ENCODE peak calls at places on chromosomes 11 and 22, in six cellular contexts. P, K, A, J, Z and B are unnamed samples.

GRCh38 chr11:19244621-19245020 is 3.9 kb upstream of the E2F8 start:
- DNase-seq in P (no peak), K (no peak), A (no peak), J (no peak), Z (no peak), B (no peak)

GRCh38 chr11:20337526-20338154 is 25.9 kb upstream of the HTATIP2 start:
- DNase-seq in P (peak), K (no peak), A (no peak), J (no peak), Z (no peak), B (no peak)

GRCh38 chr11:66032962-66033735 is 6.9 kb upstream of the CATSPER1 start:
- DNase-seq in P (no peak), K (no peak), A (no peak), J (no peak), Z (no peak), B (no peak)

GRCh38 chr22:20130319-20130718 is 1.3 kb upstream of the ZDHHC8 start:
- DNase-seq in P (no peak), K (no peak), A (no peak), J (no peak), Z (no peak), B (peak)

GRCh38 chr11:17601206-17602075 is 54.4 kb downstream of the OTOG start:
- DNase-seq in P (no peak), K (peak), A (peak), J (no peak), Z (no peak), B (no peak)

GRCh38 chr11:61587541-61587941 is 6.7 kb upstream of the SYT7 start:
- DNase-seq in P (no peak), K (peak), A (peak), J (no peak), Z (peak), B (peak)

GRCh38 chr11:93727985-93728791 is 13.1 kb downstream of the TAF1D start:
- DNase-seq in P (no peak), K (no peak), A (no peak), J (no peak), Z (no peak), B (no peak)

GRCh38 chr11:71214553-71215371 is 37.6 kb downstream of the SHANK2 start:
- DNase-seq in P (no peak), K (peak), A (peak), J (no peak), Z (no peak), B (no peak)

GRCh38 chr11:61632096-61632495 is 48.1 kb upstream of the DAGLA start:
- DNase-seq in P (no peak), K (no peak), A (no peak), J (no peak), Z (no peak), B (no peak)

GRCh38 chr11:116925050-116925449 is 87.6 kb upstream of the APOA1 start:
- DNase-seq in P (no peak), K (no peak), A (no peak), J (peak), Z (no peak), B (no peak)

GRCh38 chr11:76598426-76598839 is 72.1 kb downstream of the LRRC32 start:
- DNase-seq in P (peak), K (no peak), A (no peak), J (no peak), Z (peak), B (no peak)

GRCh38 chr11:102792604-102793003 is 5.4 kb downstream of the MMP1 start:
- DNase-seq in P (no peak), K (no peak), A (no peak), J (no peak), Z (no peak), B (no peak)

GRCh38 chr22:19319281-19319680 is 27.8 kb upstream of the CLTCL1 start:
- DNase-seq in P (no peak), K (no peak), A (no peak), J (no peak), Z (no peak), B (no peak)

GRCh38 chr11:70952171-70952570 is 300.2 kb downstream of the SHANK2 start:
- DNase-seq in P (no peak), K (peak), A (no peak), J (no peak), Z (no peak), B (no peak)

GRCh38 chr11:129951201-129951882 is 51.3 kb downstream of the PRDM10 start:
- DNase-seq in P (no peak), K (no peak), A (no peak), J (no peak), Z (no peak), B (no peak)

GRCh38 chr11:110778351-110778750 is 66.1 kb upstream of the ARHGAP20 start:
- DNase-seq in P (no peak), K (no peak), A (no peak), J (peak), Z (no peak), B (no peak)

GRCh38 chr11:63814383-63814736 is 1.1 kb downstream of the SPINDOC start:
- DNase-seq in P (no peak), K (no peak), A (no peak), J (no peak), Z (no peak), B (no peak)

GRCh38 chr11:1938343-1939005 is 8.7 kb upstream of the MRPL23 start:
- DNase-seq in P (no peak), K (peak), A (peak), J (no peak), Z (no peak), B (no peak)

GRCh38 chr11:11740081-11740702 is 101.6 kb upstream of the USP47 start:
- DNase-seq in P (no peak), K (no peak), A (no peak), J (no peak), Z (no peak), B (no peak)

GRCh38 chr22:40238425-40239344 is 61.0 kb downstream of the TNRC6B start:
- DNase-seq in P (no peak), K (no peak), A (no peak), J (no peak), Z (peak), B (no peak)

GRCh38 chr11:129460714-129461113 is 85.1 kb downstream of the BARX2 start:
- DNase-seq in P (no peak), K (no peak), A (no peak), J (no peak), Z (no peak), B (no peak)

GRCh38 chr11:59756845-59757244 is 1.7 kb downstream of the STX3 start:
- DNase-seq in P (peak), K (no peak), A (peak), J (peak), Z (peak), B (no peak)

GRCh38 chr11:57781529-57781943 is 19.9 kb downstream of the CTNND1 start:
- DNase-seq in P (peak), K (no peak), A (no peak), J (no peak), Z (peak), B (no peak)

GRCh38 chr11:126024143-126024542 is 38.5 kb downstream of the CDON start:
- DNase-seq in P (no peak), K (no peak), A (peak), J (no peak), Z (no peak), B (no peak)

GRCh38 chr22:24585927-24586546 is 6.8 kb downstream of the LRRC75B start:
- DNase-seq in P (no peak), K (no peak), A (no peak), J (no peak), Z (no peak), B (no peak)

GRCh38 chr11:86249307-86250098 is 5.0 kb downstream of the EED start:
- DNase-seq in P (no peak), K (no peak), A (no peak), J (no peak), Z (no peak), B (no peak)

GRCh38 chr11:62443390-62444201 is 24.8 kb downstream of the SCGB1A1 start:
- DNase-seq in P (no peak), K (peak), A (peak), J (no peak), Z (no peak), B (no peak)

GRCh38 chr11:65181569-65182257 is at the start of gene CAPN1:
- DNase-seq in P (peak), K (peak), A (peak), J (peak), Z (peak), B (no peak)

GRCh38 chr11:30150425-30150824 is 80.4 kb upstream of the FSHB start:
- DNase-seq in P (no peak), K (no peak), A (no peak), J (no peak), Z (no peak), B (no peak)

GRCh38 chr11:18721576-18722292 is 4.3 kb downstream of the IGSF22 start:
- DNase-seq in P (peak), K (peak), A (no peak), J (peak), Z (peak), B (peak)

GRCh38 chr22:43479311-43479710 is 67.5 kb downstream of the MPPED1 start:
- DNase-seq in P (no peak), K (no peak), A (no peak), J (no peak), Z (no peak), B (no peak)

GRCh38 chr11:34522188-34522587 is 8.6 kb upstream of the ELF5 start:
- DNase-seq in P (no peak), K (no peak), A (no peak), J (no peak), Z (no peak), B (no peak)

GRCh38 chr11:116895053-116895757 is 57.8 kb upstream of the APOA1 start:
- DNase-seq in P (no peak), K (no peak), A (peak), J (no peak), Z (no peak), B (no peak)

GRCh38 chr11:32899423-32899822 is 6.8 kb downstream of the QSER1 start:
- DNase-seq in P (no peak), K (no peak), A (no peak), J (no peak), Z (no peak), B (no peak)

GRCh38 chr11:100825610-100826009 is 138.5 kb downstream of the ARHGAP42 start:
- DNase-seq in P (no peak), K (no peak), A (no peak), J (no peak), Z (no peak), B (no peak)

GRCh38 chr11:8604078-8604723 is 10.2 kb upstream of the STK33 start:
- DNase-seq in P (peak), K (peak), A (peak), J (no peak), Z (peak), B (no peak)

DNA sequence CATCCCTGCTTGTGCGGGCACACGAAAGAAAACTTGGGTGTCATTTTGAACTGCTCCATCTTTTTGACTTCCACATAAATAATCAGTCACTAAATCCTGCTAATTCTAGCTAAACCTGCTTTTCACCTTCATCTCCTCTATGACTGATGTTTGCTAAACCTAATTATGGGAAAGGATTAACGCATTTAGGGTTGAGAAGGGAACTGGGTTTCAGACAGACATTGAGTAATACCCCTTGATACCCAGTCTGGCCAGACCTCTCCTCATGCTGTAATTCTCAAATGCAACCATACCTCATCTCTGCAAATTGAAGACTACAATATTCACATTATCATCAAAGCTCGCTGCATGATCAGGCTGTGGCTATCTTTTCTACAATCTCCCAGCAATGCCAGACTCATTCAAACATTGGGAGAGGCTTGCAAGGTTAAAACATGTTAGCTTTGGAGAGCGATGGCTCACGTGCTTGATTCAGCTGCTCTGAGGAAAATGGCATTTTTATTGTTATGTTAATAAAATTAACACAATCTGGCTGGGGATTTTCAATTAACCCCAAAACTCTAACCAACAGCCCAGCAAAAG is 2.4 kb downstream of the HPS4 start:
- DNase-seq in P (no peak), K (no peak), A (no peak), J (no peak), Z (no peak), B (no peak)
- H3K27ac ChIP-seq in P (no peak), K (peak), A (no peak), J (peak), Z (no peak), B (no peak)

GRCh38 chr11:95647355-95647754 is 142.2 kb downstream of the FAM76B start:
- DNase-seq in P (no peak), K (no peak), A (peak), J (no peak), Z (no peak), B (no peak)
- H3K27ac ChIP-seq in P (no peak), K (no peak), A (peak), J (no peak), Z (no peak), B (no peak)

GRCh38 chr11:46916669-46917108 is 1.7 kb downstream of the LRP4 start:
- DNase-seq in P (no peak), K (peak), A (peak), J (no peak), Z (peak), B (no peak)

GRCh38 chr11:46916251-46916650 is 2.1 kb downstream of the LRP4 start:
- DNase-seq in P (no peak), K (no peak), A (no peak), J (no peak), Z (no peak), B (no peak)

GRCh38 chr11:46918778-46919513 is 596 bp upstream of the LRP4 start:
- DNase-seq in P (no peak), K (no peak), A (no peak), J (no peak), Z (no peak), B (no peak)

GRCh38 chr11:46918087-46918751 is at the start of gene LRP4:
- DNase-seq in P (no peak), K (peak), A (peak), J (no peak), Z (peak), B (no peak)

DNA sequence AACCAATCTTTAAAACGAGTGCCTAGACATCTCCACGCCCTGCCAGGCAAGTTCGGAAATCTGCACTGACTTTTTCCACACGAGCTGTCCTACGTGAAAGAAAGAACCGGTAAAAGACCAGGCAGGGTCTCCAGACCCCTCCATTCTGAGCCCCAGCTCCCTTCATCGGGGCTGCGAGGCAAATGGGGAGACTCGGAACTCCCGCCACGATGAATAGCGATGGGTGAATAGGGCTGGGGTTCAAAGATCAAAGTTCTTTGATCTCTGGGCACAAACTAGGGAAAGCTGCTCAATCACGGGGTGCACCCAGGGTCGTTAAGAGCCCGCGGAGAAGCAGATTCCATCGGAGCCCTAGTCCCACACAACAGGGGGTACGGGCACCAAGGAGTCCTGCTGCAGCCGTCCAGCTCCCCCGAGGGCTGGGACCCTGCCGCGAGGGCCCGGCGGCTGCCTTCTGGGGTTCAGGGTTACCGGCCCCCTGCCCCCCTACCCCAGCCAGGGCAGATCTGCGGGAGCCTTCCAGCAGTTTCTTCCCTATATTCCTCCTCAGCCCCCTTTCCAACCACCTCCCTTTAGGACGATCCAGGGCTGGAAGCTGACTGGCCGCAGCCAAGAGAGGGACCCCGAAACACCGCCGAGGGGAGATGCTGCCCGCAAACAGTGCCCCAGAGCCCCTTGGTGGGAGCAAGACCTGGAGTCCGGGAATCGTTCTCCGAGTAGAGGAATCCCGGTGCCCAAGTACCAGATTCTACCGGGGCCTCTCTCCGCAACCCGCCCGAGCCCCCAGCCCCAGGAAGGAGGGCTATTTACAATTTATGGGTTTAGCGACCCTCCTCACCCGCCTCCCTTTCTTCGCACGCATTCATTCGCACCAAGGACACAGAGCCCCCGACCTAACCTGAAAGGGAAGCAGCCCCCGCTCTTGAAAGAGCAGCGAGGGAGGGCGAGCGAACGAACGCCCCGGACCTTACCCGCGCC is 952 bp downstream of the LRP4 start:
- DNase-seq in P (no peak), K (no peak), A (peak), J (no peak), Z (no peak), B (no peak)
- H3K27ac ChIP-seq in P (peak), K (peak), A (peak), J (peak), Z (no peak), B (no peak)

DNA sequence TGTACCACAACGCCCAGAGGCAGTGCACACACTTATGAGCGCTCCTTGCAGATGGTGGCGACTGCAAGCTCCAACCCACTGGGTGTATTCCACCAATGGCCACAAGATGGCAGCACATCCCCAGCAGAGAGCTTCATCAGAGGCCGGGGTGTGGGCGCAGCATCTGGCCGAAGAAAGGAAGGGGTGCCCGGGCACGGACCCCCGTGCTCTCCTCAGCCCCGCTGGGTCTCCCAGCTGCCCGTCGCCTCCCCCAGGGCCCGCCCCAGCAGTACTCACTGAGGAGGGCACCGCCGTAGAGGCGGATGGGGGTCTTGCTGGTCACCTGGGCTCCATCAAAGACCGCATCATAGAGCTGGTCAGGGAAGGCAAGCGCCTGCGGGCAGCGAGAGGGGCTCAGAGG is 14.2 kb downstream of the TP53I11 start:
- DNase-seq in P (peak), K (peak), A (peak), J (peak), Z (peak), B (peak)
- H3K27ac ChIP-seq in P (no peak), K (no peak), A (no peak), J (no peak), Z (no peak), B (no peak)

GRCh38 chr11:120218695-120219033 is 7.8 kb downstream of the OAF start:
- DNase-seq in P (no peak), K (no peak), A (no peak), J (no peak), Z (no peak), B (no peak)
- H3K27ac ChIP-seq in P (no peak), K (peak), A (peak), J (peak), Z (no peak), B (no peak)

GRCh38 chr22:45717787-45718186 is 46.2 kb downstream of the ATXN10 start:
- DNase-seq in P (no peak), K (no peak), A (no peak), J (no peak), Z (no peak), B (no peak)
- H3K27ac ChIP-seq in P (no peak), K (no peak), A (no peak), J (no peak), Z (peak), B (no peak)

GRCh38 chr11:119263352-119263940 is 53.5 kb downstream of the MCAM start:
- DNase-seq in P (no peak), K (no peak), A (no peak), J (no peak), Z (no peak), B (peak)
- H3K27ac ChIP-seq in P (no peak), K (peak), A (no peak), J (peak), Z (no peak), B (peak)